ENCODE peak calls at places on chromosome 17, in four cellular contexts. O is esophagus squamous epithelium, W is cardiac muscle cell, P is psoas muscle. E is an unnamed sample.

GRCh38 chr17:55540414-55541091 is 29.3 kb upstream of the SMIM36 start:
- DNase-seq in O (no peak), W (peak; percentile 37), P (no peak), E (no peak)

GRCh38 chr17:57530026-57530425 is 215.1 kb downstream of the CCDC182 start:
- DNase-seq in O (no peak), W (no peak), P (no peak), E (no peak)

GRCh38 chr17:44942456-44942855 is 5.1 kb downstream of the KIF18B start:
- DNase-seq in O (no peak), W (no peak), P (no peak), E (no peak)

GRCh38 chr17:7589204-7589868 is 558 bp downstream of the SOX15 start:
- DNase-seq in O (no peak), W (peak; percentile 88), P (peak; percentile 93), E (peak; percentile 66)

GRCh38 chr17:40314557-40314953 is 5.6 kb downstream of the RARA start:
- DNase-seq in O (no peak), W (peak; percentile 81), P (peak; percentile 98), E (no peak)

GRCh38 chr17:3965123-3965800 is 1.0 kb upstream of the ATP2A3 start:
- DNase-seq in O (peak; percentile 20), W (peak; percentile 58), P (no peak), E (peak; percentile 71)

GRCh38 chr17:38871992-38872605 is 2.2 kb downstream of the LASP1 start:
- DNase-seq in O (no peak), W (no peak), P (no peak), E (no peak)

GRCh38 chr17:60392845-60393702 is 1.1 kb upstream of the USP32 start:
- DNase-seq in O (no peak), W (peak; percentile 80), P (no peak), E (peak; percentile 20)

GRCh38 chr17:47262586-47262985 is 9.0 kb downstream of the ITGB3 start:
- DNase-seq in O (no peak), W (no peak), P (no peak), E (no peak)

GRCh38 chr17:19900809-19901208 is 33.1 kb upstream of the ULK2 start:
- DNase-seq in O (no peak), W (no peak), P (no peak), E (no peak)

GRCh38 chr17:14693382-14693781 is 392.5 kb downstream of the HS3ST3B1 start:
- DNase-seq in O (no peak), W (no peak), P (no peak), E (no peak)

GRCh38 chr17:4604111-4604644 is 19.8 kb downstream of the SMTNL2 start:
- DNase-seq in O (no peak), W (peak; percentile 89), P (peak; percentile 94), E (no peak)

GRCh38 chr17:65013613-65014391 is 42.7 kb downstream of the GNA13 start:
- DNase-seq in O (no peak), W (peak; percentile 89), P (no peak), E (no peak)

GRCh38 chr17:27620721-27621120 is 10.3 kb upstream of the LGALS9 start:
- DNase-seq in O (no peak), W (no peak), P (no peak), E (no peak)

DNA sequence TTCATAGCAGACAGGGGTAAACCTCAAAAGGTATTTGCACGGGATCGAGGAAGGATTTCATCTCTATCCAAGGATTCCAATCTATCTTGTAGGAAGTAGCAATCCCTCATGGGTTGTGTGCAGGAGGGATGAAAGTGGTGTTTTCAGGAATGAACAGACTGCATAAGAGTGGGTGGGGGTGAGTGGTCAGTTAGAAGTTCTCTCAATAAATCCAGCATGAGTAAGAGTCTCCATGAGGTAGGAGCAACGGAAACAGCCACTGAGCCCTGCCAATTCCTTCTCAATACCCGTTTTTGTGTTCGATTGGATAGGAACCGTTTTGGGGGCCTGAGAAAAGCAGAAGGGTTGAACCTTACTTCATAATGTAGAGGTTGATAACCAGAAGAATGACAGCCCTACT is 375.6 kb downstream of the SOX9 start:
- DNase-seq in O (no peak), W (no peak), P (no peak), E (no peak)
- H3K27me3 ChIP-seq in O (peaks cover 3% of the 10 kb centered on the region), W (no peaks in the 10 kb centered on the region), P (no peaks in the 10 kb centered on the region), E (no peaks in the 10 kb centered on the region)

DNA sequence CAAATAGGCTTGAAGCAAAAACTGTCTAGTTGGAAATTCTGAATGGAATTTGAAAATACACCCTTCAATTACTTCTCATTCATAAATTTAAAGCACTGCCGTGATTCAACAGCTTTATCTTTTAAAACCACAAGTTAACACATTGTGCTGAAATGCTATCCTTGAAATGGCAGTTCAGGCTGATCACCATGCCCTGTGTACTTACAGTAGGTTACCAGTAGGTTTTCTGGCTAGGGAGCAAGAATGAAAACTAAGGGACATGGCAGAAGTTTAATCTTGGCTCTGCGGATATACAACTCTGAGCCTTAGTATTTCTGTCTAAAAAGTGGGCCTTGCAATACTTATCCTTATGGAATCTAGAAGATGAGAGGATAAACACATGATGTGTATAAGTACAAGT is 28.0 kb downstream of the NXPH3 start:
- DNase-seq in O (no peak), W (peak; percentile 72), P (no peak), E (no peak)
- TF ChIP-seq CTCF in O (no peak), W (peak; percentile 40), P (no peak), E (no peak)

DNA sequence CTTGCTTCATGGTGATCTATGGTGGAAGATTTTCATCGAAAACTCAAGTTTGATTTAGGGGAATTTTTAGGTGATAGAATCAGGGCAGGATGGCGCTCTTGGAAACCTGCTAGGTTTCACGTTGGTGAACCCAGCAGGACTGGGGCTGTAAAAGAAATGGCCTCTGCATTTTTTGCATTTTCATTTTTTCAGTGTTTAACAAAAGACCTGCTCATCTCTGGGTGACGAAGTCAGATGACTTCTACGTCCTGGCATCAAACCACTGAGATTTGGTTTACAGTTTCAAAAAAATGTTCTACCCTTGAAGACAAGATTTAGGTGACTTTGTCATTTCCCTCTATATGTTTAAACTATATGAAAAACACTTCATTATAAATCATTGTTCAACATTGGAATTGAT is 1.9 kb downstream of the PGS1 start:
- DNase-seq in O (no peak), W (no peak), P (no peak), E (no peak)
- H3K4me3 ChIP-seq in O (no peak overlapping the region), W (no peak overlapping the region), P (no peak overlapping the region), E (no peak overlapping the region)

GRCh38 chr17:50865868-50866260 is 290 bp downstream of the TOB1 start:
- DNase-seq in O (no peak), W (no peak), P (no peak), E (no peak)

GRCh38 chr17:50863931-50864330 is 2.2 kb downstream of the TOB1 start:
- DNase-seq in O (no peak), W (no peak), P (no peak), E (no peak)

GRCh38 chr17:50866261-50866949 is at the start of gene TOB1:
- DNase-seq in O (peak; percentile 78), W (peak; percentile 99), P (peak; percentile 99), E (peak; percentile 99)

GRCh38 chr17:50864747-50865059 is 1.5 kb downstream of the TOB1 start:
- DNase-seq in O (no peak), W (no peak), P (no peak), E (no peak)

DNA sequence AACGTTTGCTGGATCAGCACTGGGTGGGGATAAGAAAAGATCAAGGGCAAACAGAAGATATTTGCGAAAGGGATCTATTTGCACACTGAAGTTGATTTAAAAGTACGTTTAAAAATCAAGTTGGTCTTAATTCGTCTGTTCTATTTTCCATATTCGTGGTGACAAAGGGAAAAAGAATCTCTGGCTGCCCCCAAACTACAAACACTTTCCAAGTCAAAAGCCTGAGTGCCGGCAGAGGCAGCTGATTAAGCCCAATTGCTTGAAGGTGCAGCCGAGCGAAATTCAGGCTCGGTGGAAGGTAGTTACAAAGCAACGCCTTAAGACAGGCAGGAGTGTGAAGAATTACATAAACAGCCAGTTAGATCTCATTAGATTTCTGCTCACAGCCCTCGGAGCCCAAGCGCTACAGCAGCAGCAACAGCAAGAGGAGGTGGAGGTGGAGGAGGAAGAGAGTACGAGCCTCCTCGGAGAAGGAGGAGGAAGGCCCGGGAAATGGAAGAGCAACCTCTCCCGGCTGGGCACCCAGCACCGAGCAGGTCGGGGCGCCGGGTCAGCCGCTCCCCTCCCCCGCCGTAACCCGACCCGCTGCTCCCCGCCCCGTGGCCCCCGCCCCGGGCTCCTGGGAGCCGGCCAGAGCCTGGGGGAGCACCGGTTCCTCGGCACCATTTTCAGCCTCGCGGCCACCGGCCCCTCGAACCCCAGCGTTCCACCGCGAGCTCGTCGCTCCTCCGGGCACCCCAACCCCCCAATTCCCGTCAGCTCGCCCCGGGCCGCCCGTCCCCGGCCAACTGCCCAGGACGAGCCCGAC is 890 bp downstream of the TOB1 start:
- DNase-seq in O (no peak), W (peak; percentile 54), P (peak; percentile 90), E (peak; percentile 66)
- H3K27me3 ChIP-seq in O (no peaks in the 10 kb centered on the region), W (no peaks in the 10 kb centered on the region), P (no peaks in the 10 kb centered on the region), E (no peaks in the 10 kb centered on the region)

E was measured in GM06990.